ENCODE peak calls at places on chromosomes 4 and X, in nine cellular contexts. One of them, this sample, is unnamed.

GRCh38 chr4:138445098-138445497 is 202.9 kb upstream of the SLC7A11 start:
- DNase-seq in caudate nucleus: no peak
- DNase-seq in effector memory CD8-positive, alpha-beta T cell: no peak
- DNase-seq in GOT3: no peak
- DNase-seq in NB4: no peak
- DNase-seq in fibroblast of pulmonary artery: no peak
- DNase-seq in MG63: peak
- DNase-seq in T-helper 9 cell: no peak
- DNase-seq in heart right ventricle: no peak
- DNase-seq in this sample: no peak

GRCh38 chr4:157664726-157665125 is 444.2 kb downstream of the GRIA2 start:
- DNase-seq in T-helper 9 cell: no peak
- DNase-seq in MG63: peak
- DNase-seq in GOT3: no peak
- DNase-seq in NB4: no peak
- DNase-seq in fibroblast of pulmonary artery: peak
- DNase-seq in caudate nucleus: no peak
- DNase-seq in effector memory CD8-positive, alpha-beta T cell: no peak
- DNase-seq in heart right ventricle: no peak
- DNase-seq in this sample: no peak

GRCh38 chrX:107823042-107823441 is 2.6 kb upstream of the MID2 start:
- DNase-seq in effector memory CD8-positive, alpha-beta T cell: no peak
- DNase-seq in fibroblast of pulmonary artery: no peak
- DNase-seq in caudate nucleus: no peak
- DNase-seq in NB4: no peak
- DNase-seq in heart right ventricle: no peak
- DNase-seq in MG63: no peak
- DNase-seq in T-helper 9 cell: no peak
- DNase-seq in GOT3: no peak
- DNase-seq in this sample: no peak

GRCh38 chrX:110317079-110317819 is 636 bp downstream of the AMMECR1 start:
- DNase-seq in effector memory CD8-positive, alpha-beta T cell: no peak
- DNase-seq in NB4: peak
- DNase-seq in GOT3: no peak
- DNase-seq in MG63: peak
- DNase-seq in caudate nucleus: peak
- DNase-seq in heart right ventricle: peak
- DNase-seq in fibroblast of pulmonary artery: no peak
- DNase-seq in T-helper 9 cell: peak
- DNase-seq in this sample: no peak

GRCh38 chr4:88166608-88167007 is 8.2 kb upstream of the ABCG2 start:
- DNase-seq in heart right ventricle: no peak
- DNase-seq in T-helper 9 cell: no peak
- DNase-seq in NB4: no peak
- DNase-seq in MG63: no peak
- DNase-seq in caudate nucleus: no peak
- DNase-seq in GOT3: no peak
- DNase-seq in effector memory CD8-positive, alpha-beta T cell: no peak
- DNase-seq in fibroblast of pulmonary artery: no peak
- DNase-seq in this sample: no peak

GRCh38 chr4:174869334-174869733 is 40.3 kb upstream of the GLRA3 start:
- DNase-seq in MG63: no peak
- DNase-seq in caudate nucleus: no peak
- DNase-seq in heart right ventricle: no peak
- DNase-seq in NB4: no peak
- DNase-seq in GOT3: no peak
- DNase-seq in T-helper 9 cell: no peak
- DNase-seq in effector memory CD8-positive, alpha-beta T cell: no peak
- DNase-seq in fibroblast of pulmonary artery: no peak
- DNase-seq in this sample: no peak

GRCh38 chr4:68872442-68873217 is 56.8 kb downstream of the UGT2B10 start:
- DNase-seq in heart right ventricle: no peak
- DNase-seq in MG63: no peak
- DNase-seq in T-helper 9 cell: no peak
- DNase-seq in fibroblast of pulmonary artery: no peak
- DNase-seq in NB4: no peak
- DNase-seq in effector memory CD8-positive, alpha-beta T cell: no peak
- DNase-seq in caudate nucleus: no peak
- DNase-seq in GOT3: no peak
- DNase-seq in this sample: no peak

GRCh38 chrX:13669246-13669689 is 16.3 kb downstream of the TCEANC start:
- DNase-seq in MG63: peak
- DNase-seq in NB4: peak
- DNase-seq in T-helper 9 cell: peak
- DNase-seq in heart right ventricle: no peak
- DNase-seq in GOT3: peak
- DNase-seq in caudate nucleus: no peak
- DNase-seq in effector memory CD8-positive, alpha-beta T cell: peak
- DNase-seq in fibroblast of pulmonary artery: peak
- DNase-seq in this sample: no peak

GRCh38 chrX:108186811-108187210 is 95.2 kb downstream of the ATG4A start:
- DNase-seq in effector memory CD8-positive, alpha-beta T cell: no peak
- DNase-seq in GOT3: no peak
- DNase-seq in NB4: no peak
- DNase-seq in heart right ventricle: no peak
- DNase-seq in T-helper 9 cell: no peak
- DNase-seq in fibroblast of pulmonary artery: peak
- DNase-seq in caudate nucleus: no peak
- DNase-seq in MG63: no peak
- DNase-seq in this sample: no peak

GRCh38 chr4:174118171-174118570 is 165.3 kb downstream of the FBXO8 start:
- DNase-seq in caudate nucleus: no peak
- DNase-seq in T-helper 9 cell: no peak
- DNase-seq in NB4: no peak
- DNase-seq in effector memory CD8-positive, alpha-beta T cell: no peak
- DNase-seq in heart right ventricle: no peak
- DNase-seq in fibroblast of pulmonary artery: no peak
- DNase-seq in MG63: no peak
- DNase-seq in GOT3: no peak
- DNase-seq in this sample: no peak

This sample was measured in B cell.